ENCODE peak calls at places on chromosomes 6 and 20, in eight cellular contexts. Y, N, F, R, W, Z, H and A are unnamed samples.

GRCh38 chr6:89999154-89999553 is 104.9 kb downstream of the GJA10 start:
- DNase-seq in Y (no peak), Z (peak; percentile 20), W (no peak), N (no peak), H (no peak), R (no peak), F (peak; percentile 25), A (no peak)

GRCh38 chr6:73884540-73884939 is 188.5 kb downstream of the CD109 start:
- DNase-seq in F (no peak), Z (no peak), Y (no peak), N (no peak), H (no peak), R (no peak), W (no peak), A (no peak)

GRCh38 chr6:98921038-98921437 is 26.7 kb downstream of the FBXL4 start:
- DNase-seq in Y (no peak), W (no peak), H (no peak), Z (no peak), R (no peak), N (no peak), F (no peak), A (no peak)

GRCh38 chr20:57657537-57658446 is 37.6 kb upstream of the ZBP1 start:
- DNase-seq in Z (peak; percentile 76), W (no peak), R (no peak), F (peak; percentile 6), H (no peak), N (no peak), Y (peak; percentile 85), A (no peak)

GRCh38 chr20:1674361-1674760 is 16.8 kb upstream of the SIRPG start:
- DNase-seq in Z (no peak), F (no peak), R (no peak), H (no peak), W (no peak), N (no peak), Y (peak; percentile 85), A (no peak)

GRCh38 chr6:27157461-27158315 is 89.8 kb upstream of the PRSS16 start:
- DNase-seq in Y (peak; percentile 91), Z (peak; percentile 60), N (peak; percentile 86), F (peak; percentile 40), R (peak; percentile 65), W (peak; percentile 76), H (peak; percentile 92), A (no peak)

GRCh38 chr20:3871549-3872265 is 17.5 kb upstream of the PANK2 start:
- DNase-seq in Y (no peak), N (peak; percentile 26), H (peak; percentile 77), Z (no peak), R (no peak), F (no peak), W (no peak), A (no peak)

GRCh38 chr6:125380474-125380873 is 78.7 kb upstream of the HDDC2 start:
- DNase-seq in F (no peak), Y (no peak), W (no peak), N (no peak), R (no peak), Z (no peak), H (no peak), A (no peak)

GRCh38 chr6:86942761-86943526 is 5.6 kb downstream of the HTR1E start:
- DNase-seq in W (no peak), H (no peak), N (no peak), F (no peak), R (no peak), Y (no peak), Z (no peak), A (no peak)

GRCh38 chr6:71181565-71181964 is 107.0 kb upstream of the OGFRL1 start:
- DNase-seq in N (peak; percentile 66), W (peak; percentile 58), Z (no peak), F (peak; percentile 69), Y (no peak), R (no peak), H (peak; percentile 77), A (peak; percentile 43)

GRCh38 chr20:13681248-13682125 is 42.8 kb upstream of the TASP1 start:
- DNase-seq in Z (peak; percentile 24), Y (no peak), N (peak; percentile 75), H (no peak), R (no peak), W (no peak), F (no peak), A (no peak)

GRCh38 chr6:166996406-166996805 is 2.8 kb upstream of the CEP43 start:
- DNase-seq in Y (no peak), R (no peak), W (no peak), H (no peak), Z (no peak), N (peak; percentile 32), F (no peak), A (no peak)

GRCh38 chr6:25026723-25027122 is 91.0 kb upstream of the RIPOR2 start:
- DNase-seq in R (no peak), N (no peak), Z (no peak), Y (no peak), H (no peak), F (no peak), W (no peak), A (no peak)

GRCh38 chr6:45148711-45149341 is 179.3 kb upstream of the RUNX2 start:
- DNase-seq in N (no peak), Y (no peak), Z (no peak), R (no peak), W (no peak), H (peak; percentile 22), F (no peak), A (peak; percentile 28)

GRCh38 chr6:125832396-125832795 is 41.6 kb downstream of the NCOA7 start:
- DNase-seq in N (no peak), Z (no peak), Y (no peak), F (no peak), W (no peak), H (no peak), R (no peak), A (no peak)

GRCh38 chr6:223763-224162 is 68.5 kb upstream of the DUSP22 start:
- DNase-seq in N (no peak), Z (no peak), H (no peak), F (no peak), R (no peak), Y (no peak), W (no peak), A (no peak)